ENCODE peak calls at places on chromosomes 2 and 18, in six cellular contexts. One of them, this sample, is unnamed.

GRCh38 chr2:206700141-206700540 is 18.1 kb downstream of the DYTN start:
- DNase-seq in astrocyte of the cerebellum: no peak
- DNase-seq in body of pancreas: no peak
- DNase-seq in coronary artery: no peak
- DNase-seq in tibial artery: no peak
- DNase-seq in DND-41: no peak
- DNase-seq in this sample: no peak

GRCh38 chr18:77054606-77055428 is 77.8 kb downstream of the MBP start:
- DNase-seq in astrocyte of the cerebellum: no peak
- DNase-seq in body of pancreas: peak
- DNase-seq in coronary artery: peak
- DNase-seq in tibial artery: peak
- DNase-seq in DND-41: peak
- DNase-seq in this sample: peak

GRCh38 chr2:207352978-207353377 is 176.8 kb upstream of the CREB1 start:
- DNase-seq in astrocyte of the cerebellum: no peak
- DNase-seq in body of pancreas: no peak
- DNase-seq in coronary artery: no peak
- DNase-seq in tibial artery: no peak
- DNase-seq in DND-41: peak
- DNase-seq in this sample: peak

GRCh38 chr2:6993230-6993640 is 76.0 kb downstream of the RNF144A start:
- DNase-seq in astrocyte of the cerebellum: no peak
- DNase-seq in body of pancreas: peak
- DNase-seq in coronary artery: no peak
- DNase-seq in tibial artery: peak
- DNase-seq in DND-41: no peak
- DNase-seq in this sample: no peak

GRCh38 chr2:44136186-44136585 is 32.5 kb upstream of the PPM1B start:
- DNase-seq in astrocyte of the cerebellum: no peak
- DNase-seq in body of pancreas: no peak
- DNase-seq in coronary artery: no peak
- DNase-seq in tibial artery: no peak
- DNase-seq in DND-41: no peak
- DNase-seq in this sample: no peak

GRCh38 chr2:224523626-224524577 is 61.3 kb downstream of the CUL3 start:
- DNase-seq in astrocyte of the cerebellum: no peak
- DNase-seq in body of pancreas: no peak
- DNase-seq in coronary artery: no peak
- DNase-seq in tibial artery: no peak
- DNase-seq in DND-41: no peak
- DNase-seq in this sample: peak

GRCh38 chr2:96413067-96413722 is 77.6 kb downstream of the NCAPH start:
- DNase-seq in astrocyte of the cerebellum: no peak
- DNase-seq in body of pancreas: peak
- DNase-seq in coronary artery: no peak
- DNase-seq in tibial artery: no peak
- DNase-seq in DND-41: no peak
- DNase-seq in this sample: no peak

GRCh38 chr2:201344663-201345366 is 12.3 kb downstream of the FLACC1 start:
- DNase-seq in astrocyte of the cerebellum: no peak
- DNase-seq in body of pancreas: no peak
- DNase-seq in coronary artery: no peak
- DNase-seq in tibial artery: no peak
- DNase-seq in DND-41: no peak
- DNase-seq in this sample: no peak

GRCh38 chr2:228548230-228548629 is 366.7 kb upstream of the SPHKAP start:
- DNase-seq in astrocyte of the cerebellum: no peak
- DNase-seq in body of pancreas: no peak
- DNase-seq in coronary artery: no peak
- DNase-seq in tibial artery: no peak
- DNase-seq in DND-41: no peak
- DNase-seq in this sample: no peak

GRCh38 chr2:127121776-127122176 is 14.8 kb upstream of the BIN1 start:
- DNase-seq in astrocyte of the cerebellum: no peak
- DNase-seq in body of pancreas: no peak
- DNase-seq in coronary artery: no peak
- DNase-seq in tibial artery: peak
- DNase-seq in DND-41: no peak
- DNase-seq in this sample: no peak

GRCh38 chr2:52956766-52957165 is 810.8 kb upstream of the CHAC2 start:
- DNase-seq in astrocyte of the cerebellum: no peak
- DNase-seq in body of pancreas: no peak
- DNase-seq in coronary artery: no peak
- DNase-seq in tibial artery: no peak
- DNase-seq in DND-41: no peak
- DNase-seq in this sample: no peak

GRCh38 chr2:69567157-69567908 is 76.2 kb downstream of the AAK1 start:
- DNase-seq in astrocyte of the cerebellum: no peak
- DNase-seq in body of pancreas: no peak
- DNase-seq in coronary artery: no peak
- DNase-seq in tibial artery: no peak
- DNase-seq in DND-41: no peak
- DNase-seq in this sample: peak

GRCh38 chr2:165528691-165529090 is 59.2 kb downstream of the CSRNP3 start:
- DNase-seq in astrocyte of the cerebellum: no peak
- DNase-seq in body of pancreas: no peak
- DNase-seq in coronary artery: no peak
- DNase-seq in tibial artery: no peak
- DNase-seq in DND-41: no peak
- DNase-seq in this sample: no peak

GRCh38 chr18:23618862-23619387 is 32.6 kb upstream of the NPC1 start:
- DNase-seq in astrocyte of the cerebellum: no peak
- DNase-seq in body of pancreas: no peak
- DNase-seq in coronary artery: no peak
- DNase-seq in tibial artery: no peak
- DNase-seq in DND-41: no peak
- DNase-seq in this sample: peak

GRCh38 chr2:127664895-127665225 is 10.5 kb downstream of the LIMS2 start:
- DNase-seq in astrocyte of the cerebellum: no peak
- DNase-seq in body of pancreas: no peak
- DNase-seq in coronary artery: no peak
- DNase-seq in tibial artery: no peak
- DNase-seq in DND-41: no peak
- DNase-seq in this sample: no peak

GRCh38 chr2:234368861-234369261 is 128.0 kb downstream of the ARL4C start:
- DNase-seq in astrocyte of the cerebellum: no peak
- DNase-seq in body of pancreas: no peak
- DNase-seq in coronary artery: no peak
- DNase-seq in tibial artery: peak
- DNase-seq in DND-41: peak
- DNase-seq in this sample: peak

GRCh38 chr18:77092104-77093066 is 40.2 kb downstream of the MBP start:
- DNase-seq in astrocyte of the cerebellum: no peak
- DNase-seq in body of pancreas: no peak
- DNase-seq in coronary artery: no peak
- DNase-seq in tibial artery: no peak
- DNase-seq in DND-41: no peak
- DNase-seq in this sample: no peak

GRCh38 chr2:230575640-230576324 is 136.9 kb upstream of the CAB39 start:
- DNase-seq in astrocyte of the cerebellum: no peak
- DNase-seq in body of pancreas: no peak
- DNase-seq in coronary artery: no peak
- DNase-seq in tibial artery: no peak
- DNase-seq in DND-41: peak
- DNase-seq in this sample: peak

GRCh38 chr2:96773922-96774321 is 13.2 kb downstream of the CNNM4 start:
- DNase-seq in astrocyte of the cerebellum: no peak
- DNase-seq in body of pancreas: peak
- DNase-seq in coronary artery: no peak
- DNase-seq in tibial artery: no peak
- DNase-seq in DND-41: peak
- DNase-seq in this sample: peak

GRCh38 chr18:67108894-67109293 is 407.6 kb downstream of the DSEL start:
- DNase-seq in astrocyte of the cerebellum: no peak
- DNase-seq in body of pancreas: no peak
- DNase-seq in coronary artery: no peak
- DNase-seq in tibial artery: no peak
- DNase-seq in DND-41: no peak
- DNase-seq in this sample: no peak

GRCh38 chr2:231680992-231681852 is 27.1 kb upstream of the PTMA start:
- DNase-seq in astrocyte of the cerebellum: no peak
- DNase-seq in body of pancreas: peak
- DNase-seq in coronary artery: peak
- DNase-seq in tibial artery: peak
- DNase-seq in DND-41: no peak
- DNase-seq in this sample: no peak

GRCh38 chr2:217248312-217248935 is 388.6 kb upstream of the TNP1 start:
- DNase-seq in astrocyte of the cerebellum: peak
- DNase-seq in body of pancreas: peak
- DNase-seq in coronary artery: peak
- DNase-seq in tibial artery: peak
- DNase-seq in DND-41: peak
- DNase-seq in this sample: no peak

DNA sequence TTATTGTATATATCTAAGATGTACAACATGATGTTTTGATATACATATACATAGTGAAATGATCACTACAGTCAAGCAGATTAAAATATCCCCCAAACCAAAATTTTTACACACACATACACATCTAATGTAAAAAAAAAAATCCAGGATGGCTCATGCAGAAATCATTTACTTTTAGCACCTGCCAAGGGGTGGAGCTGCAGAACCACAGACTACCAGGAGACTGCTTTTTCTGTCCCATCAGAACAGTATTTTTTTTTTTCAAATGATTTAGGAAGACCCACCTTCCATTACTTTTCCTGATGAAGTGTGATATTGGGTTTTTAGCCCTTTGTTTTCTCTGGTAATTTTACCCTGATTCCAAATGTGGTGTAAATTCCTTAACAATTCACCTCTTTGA is 61.9 kb downstream of the AQP4 start:
- DNase-seq in astrocyte of the cerebellum: no peak
- DNase-seq in body of pancreas: peak
- DNase-seq in coronary artery: no peak
- DNase-seq in tibial artery: no peak
- DNase-seq in DND-41: peak
- DNase-seq in this sample: no peak
- TF ChIP-seq CTCF in astrocyte of the cerebellum: no peak
- TF ChIP-seq CTCF in body of pancreas: no peak
- TF ChIP-seq CTCF in coronary artery: no peak
- TF ChIP-seq CTCF in tibial artery: no peak
- TF ChIP-seq CTCF in DND-41: peak
- TF ChIP-seq CTCF in this sample: no peak

DNA sequence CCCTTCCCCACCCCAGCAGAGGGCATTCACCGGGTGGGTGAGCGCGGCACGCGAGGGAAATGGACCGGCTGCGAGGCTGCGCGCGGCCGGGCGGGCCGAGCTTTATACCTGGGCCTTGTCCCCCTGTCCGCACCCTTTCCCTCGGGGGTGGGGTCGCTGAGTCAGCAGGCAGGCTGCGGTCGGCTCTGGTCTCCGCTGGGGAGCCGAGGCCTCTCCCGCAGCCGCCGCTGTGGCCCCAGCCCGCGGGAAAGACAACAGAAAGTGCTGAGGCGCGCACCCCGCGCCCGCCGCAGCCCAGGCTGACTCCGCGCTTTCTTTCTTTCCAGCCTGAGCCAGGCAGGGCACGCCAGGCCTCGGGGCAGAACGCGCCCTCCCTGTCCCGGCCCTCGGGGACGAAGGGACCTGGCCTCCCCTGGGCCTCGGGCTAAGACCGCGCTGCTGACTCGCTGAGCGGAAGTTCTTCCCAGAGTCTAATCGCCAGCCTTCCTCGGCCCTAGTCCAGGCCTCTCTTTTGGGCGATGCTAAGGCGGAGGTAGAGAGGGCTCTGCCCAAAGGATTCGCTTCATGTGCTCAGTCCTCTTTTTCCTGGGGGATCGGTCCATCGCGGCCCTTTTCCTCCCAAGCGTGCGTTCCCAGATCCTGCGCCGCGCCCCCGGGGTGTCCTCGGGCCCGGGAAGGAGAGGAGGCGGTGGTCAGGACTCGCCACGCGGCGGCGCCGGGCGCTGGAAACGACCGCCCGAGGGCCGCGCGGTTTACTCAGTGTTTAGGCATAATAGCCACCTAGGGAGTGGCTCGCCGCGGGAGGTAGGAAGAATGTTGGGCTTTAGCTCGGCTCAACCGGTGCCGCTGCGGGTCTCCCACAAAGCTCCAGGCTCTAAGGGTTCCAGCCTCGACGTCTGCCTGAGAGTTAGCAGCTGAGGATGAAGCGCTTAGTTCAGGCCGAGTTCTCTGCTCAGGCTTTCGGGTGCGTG is at the start of gene CRYBA2:
- DNase-seq in astrocyte of the cerebellum: no peak
- DNase-seq in body of pancreas: peak
- DNase-seq in coronary artery: no peak
- DNase-seq in tibial artery: no peak
- DNase-seq in DND-41: no peak
- DNase-seq in this sample: no peak
- TF ChIP-seq CTCF in astrocyte of the cerebellum: no peak
- TF ChIP-seq CTCF in body of pancreas: no peak
- TF ChIP-seq CTCF in coronary artery: no peak
- TF ChIP-seq CTCF in tibial artery: no peak
- TF ChIP-seq CTCF in DND-41: no peak
- TF ChIP-seq CTCF in this sample: no peak

DNA sequence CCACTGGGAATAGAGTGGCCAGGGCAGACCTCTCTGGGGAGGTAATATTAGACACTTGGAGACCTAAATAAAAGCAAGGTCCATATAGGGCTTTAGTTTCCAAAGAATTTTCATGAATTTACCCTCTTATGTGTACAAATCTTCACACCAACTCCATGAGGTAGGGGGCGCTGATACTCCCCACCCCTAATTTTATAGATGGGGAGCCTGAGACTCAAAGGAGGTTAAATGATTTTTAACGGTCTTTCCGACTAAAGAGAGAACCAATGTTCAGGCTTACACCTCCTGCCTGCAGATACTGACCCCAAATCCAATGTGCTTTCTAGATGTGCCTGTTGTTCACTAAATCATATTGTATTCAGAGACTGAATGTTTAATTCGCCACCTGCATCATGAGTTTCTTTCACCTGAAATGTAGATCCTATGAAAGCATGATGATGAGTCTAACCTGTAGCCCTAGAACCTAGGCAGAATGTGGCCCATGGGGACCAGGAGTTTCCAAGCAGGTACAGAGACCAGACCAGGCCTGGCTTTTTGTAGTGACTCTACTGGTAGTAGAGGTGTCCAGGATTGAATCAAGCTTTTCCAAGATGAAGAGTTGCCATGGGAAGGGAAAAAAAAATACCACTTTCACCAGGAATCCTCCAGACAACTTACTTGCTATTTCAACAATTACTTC is 16.8 kb upstream of the PAX3 start:
- DNase-seq in astrocyte of the cerebellum: no peak
- DNase-seq in body of pancreas: no peak
- DNase-seq in coronary artery: no peak
- DNase-seq in tibial artery: no peak
- DNase-seq in DND-41: no peak
- DNase-seq in this sample: no peak
- TF ChIP-seq CTCF in astrocyte of the cerebellum: peak
- TF ChIP-seq CTCF in body of pancreas: no peak
- TF ChIP-seq CTCF in coronary artery: no peak
- TF ChIP-seq CTCF in tibial artery: no peak
- TF ChIP-seq CTCF in DND-41: peak
- TF ChIP-seq CTCF in this sample: no peak

DNA sequence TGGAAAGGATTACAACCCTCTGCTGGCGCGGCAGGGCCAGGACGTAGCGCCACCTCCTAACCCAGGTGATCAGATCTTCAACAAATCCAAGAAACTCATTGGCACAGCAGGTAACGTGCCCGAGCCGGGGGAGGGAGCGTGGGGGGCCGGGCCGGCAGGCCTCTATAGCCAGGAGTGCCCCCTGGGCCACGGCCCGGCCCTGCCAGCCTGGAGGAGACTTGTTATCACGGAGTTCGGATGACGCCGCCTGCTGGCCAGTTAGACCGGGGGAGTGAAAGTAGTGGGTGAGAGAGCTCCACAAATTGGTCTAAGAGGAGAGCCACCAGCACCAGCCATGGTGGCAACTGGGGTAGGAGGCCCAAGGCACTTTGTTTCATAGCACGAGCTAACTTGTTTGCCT is 8.6 kb upstream of the TMEM214 start:
- DNase-seq in astrocyte of the cerebellum: no peak
- DNase-seq in body of pancreas: no peak
- DNase-seq in coronary artery: no peak
- DNase-seq in tibial artery: no peak
- DNase-seq in DND-41: no peak
- DNase-seq in this sample: no peak
- TF ChIP-seq CTCF in astrocyte of the cerebellum: peak
- TF ChIP-seq CTCF in body of pancreas: no peak
- TF ChIP-seq CTCF in coronary artery: no peak
- TF ChIP-seq CTCF in tibial artery: no peak
- TF ChIP-seq CTCF in DND-41: no peak
- TF ChIP-seq CTCF in this sample: no peak